ENCODE peak calls at places on chromosomes 5 and 9, in ten cellular contexts. V is RPMI8226; X is activated CD8-positive, alpha-beta memory T cell treated with anti-CD3 and anti-CD28 coated beads, Interleukin-2, amount 50 U/mL, for 4 hours; Z is AG09319; U is progenitor cell of endocrine pancreas; T is MV-4-11; S is NCI-H446; P is OCI-LY7; Y is GM19239; E is DMS 273 treated with DMSO at 0.1 percent for 48 hours. Q is an unnamed sample.

GRCh38 chr5:151082976-151083651 is 2.3 kb upstream of the TNIP1 start:
- DNase-seq in Z (no peak), S (no peak), Y (no peak), X (peak; percentile 59), E (no peak), T (no peak), P (peak; percentile 33), V (peak; percentile 70), U (no peak), Q (no peak)

GRCh38 chr9:81462759-81463158 is 226.6 kb downstream of the TLE1 start:
- DNase-seq in U (no peak), P (no peak), S (no peak), T (no peak), Y (no peak), E (no peak), Z (no peak), V (no peak), X (no peak), Q (no peak)

GRCh38 chr5:1483064-1483463 is 37.8 kb upstream of the SLC6A3 start:
- DNase-seq in S (no peak), U (no peak), V (no peak), Z (no peak), E (no peak), X (no peak), Y (no peak), T (no peak), P (no peak), Q (no peak)

GRCh38 chr5:148268556-148268955 is at the start of gene SPINK13:
- DNase-seq in E (no peak), S (no peak), X (no peak), P (no peak), Z (no peak), V (no peak), T (no peak), U (no peak), Y (no peak), Q (no peak)

GRCh38 chr5:82105457-82105856 is 133.6 kb downstream of the ATG10 start:
- DNase-seq in V (no peak), P (no peak), X (peak; percentile 15), Y (no peak), E (no peak), U (no peak), T (no peak), S (no peak), Z (no peak), Q (no peak)

GRCh38 chr9:134057751-134058701 is 9.8 kb downstream of the BRD3 start:
- DNase-seq in T (no peak), S (no peak), V (no peak), U (no peak), Z (no peak), P (no peak), E (no peak), X (no peak), Y (no peak), Q (no peak)

GRCh38 chr5:142861011-142861410 is 90.8 kb downstream of the ARHGAP26 start:
- DNase-seq in E (no peak), X (no peak), U (no peak), Z (no peak), S (no peak), V (no peak), P (no peak), Y (no peak), T (no peak), Q (no peak)

GRCh38 chr9:28207657-28208056 is 634.4 kb upstream of the C9orf72 start:
- DNase-seq in X (no peak), S (peak; percentile 67), V (peak; percentile 67), U (no peak), T (no peak), P (no peak), Y (no peak), E (no peak), Z (no peak), Q (no peak)

GRCh38 chr9:136854842-136855460 is 2.8 kb downstream of the MAMDC4 start:
- DNase-seq in E (no peak), X (peak; percentile 15), Z (no peak), P (no peak), S (no peak), V (no peak), U (no peak), T (no peak), Y (no peak), Q (no peak)

GRCh38 chr9:106218854-106219253 is 524.5 kb downstream of the TMEM38B start:
- DNase-seq in Y (no peak), U (no peak), T (no peak), X (no peak), S (no peak), E (no peak), P (no peak), Z (no peak), V (no peak), Q (no peak)

GRCh38 chr9:110069326-110070248 is 138.4 kb downstream of the C9orf152 start:
- DNase-seq in Z (peak; percentile 84), V (no peak), P (no peak), U (no peak), E (no peak), Y (no peak), X (no peak), T (no peak), S (no peak), Q (no peak)

GRCh38 chr9:110728058-110728457 is 59.5 kb downstream of the MUSK start:
- DNase-seq in U (no peak), V (no peak), Z (no peak), S (no peak), X (no peak), P (no peak), T (no peak), E (no peak), Y (no peak), Q (no peak)

GRCh38 chr9:124139001-124139400 is 118.7 kb upstream of the NEK6 start:
- DNase-seq in T (peak; percentile 34), E (no peak), X (no peak), V (no peak), U (no peak), Z (no peak), P (no peak), S (no peak), Y (no peak), Q (no peak)

GRCh38 chr5:74140409-74140808 is 500.1 kb downstream of the ENC1 start:
- DNase-seq in S (no peak), U (no peak), P (no peak), Z (no peak), X (no peak), V (no peak), Y (no peak), E (no peak), T (no peak), Q (no peak)

GRCh38 chr9:103537426-103537825 is 542.3 kb downstream of the CYLC2 start:
- DNase-seq in V (no peak), Y (no peak), E (no peak), U (no peak), Z (no peak), S (no peak), X (no peak), T (no peak), P (no peak), Q (no peak)

GRCh38 chr5:158606228-158606627 is 493.5 kb downstream of the EBF1 start:
- DNase-seq in X (no peak), Z (no peak), U (no peak), E (no peak), V (no peak), P (no peak), T (peak; percentile 66), Y (no peak), S (no peak), Q (no peak)

GRCh38 chr5:80182802-80183645 is 72.8 kb downstream of the SERINC5 start:
- DNase-seq in T (no peak), X (no peak), Y (no peak), U (no peak), V (no peak), E (no peak), Z (no peak), P (peak; percentile 76), S (no peak), Q (no peak)

GRCh38 chr5:149024477-149024876 is 38.4 kb downstream of the SH3TC2 start:
- DNase-seq in S (no peak), Z (no peak), E (peak; percentile 35), T (no peak), U (no peak), V (no peak), Y (no peak), P (no peak), X (no peak), Q (no peak)

GRCh38 chr9:96449844-96450612 is at the start of gene HABP4:
- DNase-seq in X (peak; percentile 97), P (peak; percentile 97), U (peak; percentile 94), T (peak; percentile 87), Z (peak; percentile 84), S (peak; percentile 94), V (peak; percentile 94), Y (peak; percentile 94), E (peak; percentile 68), Q (peak; percentile 94)

GRCh38 chr9:19130436-19130835 is 3.1 kb upstream of the PLIN2 start:
- DNase-seq in T (no peak), U (no peak), V (no peak), Y (no peak), E (no peak), P (no peak), S (no peak), X (no peak), Z (no peak), Q (no peak)

GRCh38 chr9:96486351-96487029 is 36.5 kb downstream of the HABP4 start:
- DNase-seq in Z (peak; percentile 73), S (no peak), V (no peak), P (no peak), E (no peak), Y (no peak), U (no peak), X (no peak), T (peak; percentile 41), Q (no peak)